ENCODE peak calls at places on chromosomes 12 and 14, in eight cellular contexts. One of them, this sample, is unnamed.

GRCh38 chr12:116427200-116427932 is 131.8 kb upstream of the MAP1LC3B2 start:
- DNase-seq in NCI-H82: no peak
- DNase-seq in head of caudate nucleus: no peak
- DNase-seq in Caki2: peak
- DNase-seq in AG10803: peak
- DNase-seq in NCI-H2081: no peak
- DNase-seq in stimulated activated CD4-positive, alpha-beta T cell treated with anti-CD3 and anti-CD28 coated beads, TNF-alpha, amount 100 ng/mL, for 48 hours: no peak
- DNase-seq in anterior cingulate cortex: no peak
- DNase-seq in this sample: no peak

GRCh38 chr14:90675399-90675798 is 140.8 kb downstream of the TTC7B start:
- DNase-seq in NCI-H82: no peak
- DNase-seq in head of caudate nucleus: no peak
- DNase-seq in Caki2: no peak
- DNase-seq in AG10803: peak
- DNase-seq in NCI-H2081: no peak
- DNase-seq in stimulated activated CD4-positive, alpha-beta T cell treated with anti-CD3 and anti-CD28 coated beads, TNF-alpha, amount 100 ng/mL, for 48 hours: no peak
- DNase-seq in anterior cingulate cortex: no peak
- DNase-seq in this sample: no peak

GRCh38 chr12:78759387-78759786 is 105.2 kb upstream of the SYT1 start:
- DNase-seq in NCI-H82: no peak
- DNase-seq in head of caudate nucleus: no peak
- DNase-seq in Caki2: peak
- DNase-seq in AG10803: peak
- DNase-seq in NCI-H2081: peak
- DNase-seq in stimulated activated CD4-positive, alpha-beta T cell treated with anti-CD3 and anti-CD28 coated beads, TNF-alpha, amount 100 ng/mL, for 48 hours: no peak
- DNase-seq in anterior cingulate cortex: no peak
- DNase-seq in this sample: no peak

GRCh38 chr14:72978856-72979255 is 48.0 kb downstream of the ZFYVE1 start:
- DNase-seq in NCI-H82: no peak
- DNase-seq in head of caudate nucleus: no peak
- DNase-seq in Caki2: no peak
- DNase-seq in AG10803: no peak
- DNase-seq in NCI-H2081: no peak
- DNase-seq in stimulated activated CD4-positive, alpha-beta T cell treated with anti-CD3 and anti-CD28 coated beads, TNF-alpha, amount 100 ng/mL, for 48 hours: no peak
- DNase-seq in anterior cingulate cortex: no peak
- DNase-seq in this sample: no peak

GRCh38 chr12:62873826-62874448 is 61.0 kb downstream of the PPM1H start:
- DNase-seq in NCI-H82: no peak
- DNase-seq in head of caudate nucleus: no peak
- DNase-seq in Caki2: no peak
- DNase-seq in AG10803: no peak
- DNase-seq in NCI-H2081: no peak
- DNase-seq in stimulated activated CD4-positive, alpha-beta T cell treated with anti-CD3 and anti-CD28 coated beads, TNF-alpha, amount 100 ng/mL, for 48 hours: no peak
- DNase-seq in anterior cingulate cortex: no peak
- DNase-seq in this sample: no peak

GRCh38 chr14:26820101-26820500 is 222.3 kb upstream of the NOVA1 start:
- DNase-seq in NCI-H82: peak
- DNase-seq in head of caudate nucleus: no peak
- DNase-seq in Caki2: no peak
- DNase-seq in AG10803: no peak
- DNase-seq in NCI-H2081: peak
- DNase-seq in stimulated activated CD4-positive, alpha-beta T cell treated with anti-CD3 and anti-CD28 coated beads, TNF-alpha, amount 100 ng/mL, for 48 hours: no peak
- DNase-seq in anterior cingulate cortex: no peak
- DNase-seq in this sample: no peak

GRCh38 chr12:96810057-96810456 is 97.0 kb upstream of the NEDD1 start:
- DNase-seq in NCI-H82: no peak
- DNase-seq in head of caudate nucleus: no peak
- DNase-seq in Caki2: no peak
- DNase-seq in AG10803: no peak
- DNase-seq in NCI-H2081: no peak
- DNase-seq in stimulated activated CD4-positive, alpha-beta T cell treated with anti-CD3 and anti-CD28 coated beads, TNF-alpha, amount 100 ng/mL, for 48 hours: no peak
- DNase-seq in anterior cingulate cortex: no peak
- DNase-seq in this sample: no peak

GRCh38 chr12:132720606-132721005 is 10.0 kb downstream of the PGAM5 start:
- DNase-seq in NCI-H82: no peak
- DNase-seq in head of caudate nucleus: no peak
- DNase-seq in Caki2: no peak
- DNase-seq in AG10803: no peak
- DNase-seq in NCI-H2081: no peak
- DNase-seq in stimulated activated CD4-positive, alpha-beta T cell treated with anti-CD3 and anti-CD28 coated beads, TNF-alpha, amount 100 ng/mL, for 48 hours: no peak
- DNase-seq in anterior cingulate cortex: no peak
- DNase-seq in this sample: no peak

GRCh38 chr12:117069126-117069788 is 30.0 kb downstream of the TESC start:
- DNase-seq in NCI-H82: no peak
- DNase-seq in head of caudate nucleus: no peak
- DNase-seq in Caki2: no peak
- DNase-seq in AG10803: no peak
- DNase-seq in NCI-H2081: no peak
- DNase-seq in stimulated activated CD4-positive, alpha-beta T cell treated with anti-CD3 and anti-CD28 coated beads, TNF-alpha, amount 100 ng/mL, for 48 hours: no peak
- DNase-seq in anterior cingulate cortex: no peak
- DNase-seq in this sample: no peak

GRCh38 chr14:65502676-65503124 is 90.2 kb downstream of the FUT8 start:
- DNase-seq in NCI-H82: no peak
- DNase-seq in head of caudate nucleus: no peak
- DNase-seq in Caki2: no peak
- DNase-seq in AG10803: peak
- DNase-seq in NCI-H2081: no peak
- DNase-seq in stimulated activated CD4-positive, alpha-beta T cell treated with anti-CD3 and anti-CD28 coated beads, TNF-alpha, amount 100 ng/mL, for 48 hours: no peak
- DNase-seq in anterior cingulate cortex: no peak
- DNase-seq in this sample: no peak

GRCh38 chr12:54394281-54394719 is 9.8 kb upstream of the ZNF385A start:
- DNase-seq in NCI-H82: peak
- DNase-seq in head of caudate nucleus: peak
- DNase-seq in Caki2: peak
- DNase-seq in AG10803: peak
- DNase-seq in NCI-H2081: peak
- DNase-seq in stimulated activated CD4-positive, alpha-beta T cell treated with anti-CD3 and anti-CD28 coated beads, TNF-alpha, amount 100 ng/mL, for 48 hours: no peak
- DNase-seq in anterior cingulate cortex: no peak
- DNase-seq in this sample: peak

GRCh38 chr14:60002819-60003492 is 83.0 kb downstream of the LRRC9 start:
- DNase-seq in NCI-H82: peak
- DNase-seq in head of caudate nucleus: no peak
- DNase-seq in Caki2: no peak
- DNase-seq in AG10803: no peak
- DNase-seq in NCI-H2081: no peak
- DNase-seq in stimulated activated CD4-positive, alpha-beta T cell treated with anti-CD3 and anti-CD28 coated beads, TNF-alpha, amount 100 ng/mL, for 48 hours: no peak
- DNase-seq in anterior cingulate cortex: no peak
- DNase-seq in this sample: no peak

GRCh38 chr12:2298556-2299195 is 245.9 kb downstream of the CACNA1C start:
- DNase-seq in NCI-H82: no peak
- DNase-seq in head of caudate nucleus: no peak
- DNase-seq in Caki2: peak
- DNase-seq in AG10803: no peak
- DNase-seq in NCI-H2081: no peak
- DNase-seq in stimulated activated CD4-positive, alpha-beta T cell treated with anti-CD3 and anti-CD28 coated beads, TNF-alpha, amount 100 ng/mL, for 48 hours: no peak
- DNase-seq in anterior cingulate cortex: no peak
- DNase-seq in this sample: no peak

GRCh38 chr12:129161511-129161910 is 308.2 kb downstream of the GLT1D1 start:
- DNase-seq in NCI-H82: no peak
- DNase-seq in head of caudate nucleus: no peak
- DNase-seq in Caki2: no peak
- DNase-seq in AG10803: no peak
- DNase-seq in NCI-H2081: no peak
- DNase-seq in stimulated activated CD4-positive, alpha-beta T cell treated with anti-CD3 and anti-CD28 coated beads, TNF-alpha, amount 100 ng/mL, for 48 hours: no peak
- DNase-seq in anterior cingulate cortex: no peak
- DNase-seq in this sample: no peak

GRCh38 chr14:67409461-67409860 is 2.5 kb downstream of the PLEK2 start:
- DNase-seq in NCI-H82: no peak
- DNase-seq in head of caudate nucleus: no peak
- DNase-seq in Caki2: no peak
- DNase-seq in AG10803: no peak
- DNase-seq in NCI-H2081: no peak
- DNase-seq in stimulated activated CD4-positive, alpha-beta T cell treated with anti-CD3 and anti-CD28 coated beads, TNF-alpha, amount 100 ng/mL, for 48 hours: no peak
- DNase-seq in anterior cingulate cortex: no peak
- DNase-seq in this sample: no peak

GRCh38 chr12:104682790-104683279 is 226.1 kb downstream of the CHST11 start:
- DNase-seq in NCI-H82: no peak
- DNase-seq in head of caudate nucleus: no peak
- DNase-seq in Caki2: no peak
- DNase-seq in AG10803: no peak
- DNase-seq in NCI-H2081: no peak
- DNase-seq in stimulated activated CD4-positive, alpha-beta T cell treated with anti-CD3 and anti-CD28 coated beads, TNF-alpha, amount 100 ng/mL, for 48 hours: peak
- DNase-seq in anterior cingulate cortex: no peak
- DNase-seq in this sample: no peak

GRCh38 chr14:20429801-20430669 is 5.9 kb downstream of the KLHL33 start:
- DNase-seq in NCI-H82: no peak
- DNase-seq in head of caudate nucleus: peak
- DNase-seq in Caki2: no peak
- DNase-seq in AG10803: no peak
- DNase-seq in NCI-H2081: no peak
- DNase-seq in stimulated activated CD4-positive, alpha-beta T cell treated with anti-CD3 and anti-CD28 coated beads, TNF-alpha, amount 100 ng/mL, for 48 hours: no peak
- DNase-seq in anterior cingulate cortex: peak
- DNase-seq in this sample: peak

GRCh38 chr14:102532204-102532658 is 22.7 kb upstream of the ANKRD9 start:
- DNase-seq in NCI-H82: peak
- DNase-seq in head of caudate nucleus: no peak
- DNase-seq in Caki2: no peak
- DNase-seq in AG10803: no peak
- DNase-seq in NCI-H2081: no peak
- DNase-seq in stimulated activated CD4-positive, alpha-beta T cell treated with anti-CD3 and anti-CD28 coated beads, TNF-alpha, amount 100 ng/mL, for 48 hours: no peak
- DNase-seq in anterior cingulate cortex: no peak
- DNase-seq in this sample: no peak

GRCh38 chr14:22226381-22226780 is 362.6 kb downstream of the DAD1 start:
- DNase-seq in NCI-H82: no peak
- DNase-seq in head of caudate nucleus: no peak
- DNase-seq in Caki2: no peak
- DNase-seq in AG10803: no peak
- DNase-seq in NCI-H2081: no peak
- DNase-seq in stimulated activated CD4-positive, alpha-beta T cell treated with anti-CD3 and anti-CD28 coated beads, TNF-alpha, amount 100 ng/mL, for 48 hours: no peak
- DNase-seq in anterior cingulate cortex: no peak
- DNase-seq in this sample: no peak

GRCh38 chr12:123089125-123089524 is 61.8 kb downstream of the PITPNM2 start:
- DNase-seq in NCI-H82: no peak
- DNase-seq in head of caudate nucleus: no peak
- DNase-seq in Caki2: no peak
- DNase-seq in AG10803: no peak
- DNase-seq in NCI-H2081: no peak
- DNase-seq in stimulated activated CD4-positive, alpha-beta T cell treated with anti-CD3 and anti-CD28 coated beads, TNF-alpha, amount 100 ng/mL, for 48 hours: no peak
- DNase-seq in anterior cingulate cortex: no peak
- DNase-seq in this sample: no peak

GRCh38 chr12:24595652-24596235 is 353.2 kb downstream of the BCAT1 start:
- DNase-seq in NCI-H82: peak
- DNase-seq in head of caudate nucleus: no peak
- DNase-seq in Caki2: no peak
- DNase-seq in AG10803: no peak
- DNase-seq in NCI-H2081: peak
- DNase-seq in stimulated activated CD4-positive, alpha-beta T cell treated with anti-CD3 and anti-CD28 coated beads, TNF-alpha, amount 100 ng/mL, for 48 hours: no peak
- DNase-seq in anterior cingulate cortex: no peak
- DNase-seq in this sample: no peak

GRCh38 chr12:96500686-96501085 is 11.3 kb downstream of the CFAP54 start:
- DNase-seq in NCI-H82: no peak
- DNase-seq in head of caudate nucleus: no peak
- DNase-seq in Caki2: no peak
- DNase-seq in AG10803: peak
- DNase-seq in NCI-H2081: no peak
- DNase-seq in stimulated activated CD4-positive, alpha-beta T cell treated with anti-CD3 and anti-CD28 coated beads, TNF-alpha, amount 100 ng/mL, for 48 hours: no peak
- DNase-seq in anterior cingulate cortex: no peak
- DNase-seq in this sample: no peak

GRCh38 chr12:124369055-124369900 is 74.4 kb downstream of the RFLNA start:
- DNase-seq in NCI-H82: no peak
- DNase-seq in head of caudate nucleus: peak
- DNase-seq in Caki2: peak
- DNase-seq in AG10803: peak
- DNase-seq in NCI-H2081: no peak
- DNase-seq in stimulated activated CD4-positive, alpha-beta T cell treated with anti-CD3 and anti-CD28 coated beads, TNF-alpha, amount 100 ng/mL, for 48 hours: no peak
- DNase-seq in anterior cingulate cortex: peak
- DNase-seq in this sample: peak

GRCh38 chr12:51820721-51821422 is 27.6 kb downstream of the FIGNL2 start:
- DNase-seq in NCI-H82: peak
- DNase-seq in head of caudate nucleus: peak
- DNase-seq in Caki2: no peak
- DNase-seq in AG10803: peak
- DNase-seq in NCI-H2081: peak
- DNase-seq in stimulated activated CD4-positive, alpha-beta T cell treated with anti-CD3 and anti-CD28 coated beads, TNF-alpha, amount 100 ng/mL, for 48 hours: peak
- DNase-seq in anterior cingulate cortex: peak
- DNase-seq in this sample: peak

GRCh38 chr14:47207636-47208035 is 467.8 kb downstream of the MDGA2 start:
- DNase-seq in NCI-H82: no peak
- DNase-seq in head of caudate nucleus: peak
- DNase-seq in Caki2: no peak
- DNase-seq in AG10803: no peak
- DNase-seq in NCI-H2081: no peak
- DNase-seq in stimulated activated CD4-positive, alpha-beta T cell treated with anti-CD3 and anti-CD28 coated beads, TNF-alpha, amount 100 ng/mL, for 48 hours: no peak
- DNase-seq in anterior cingulate cortex: no peak
- DNase-seq in this sample: no peak

GRCh38 chr12:124915249-124916236 is 1.1 kb upstream of the UBC start:
- DNase-seq in NCI-H82: no peak
- DNase-seq in head of caudate nucleus: peak
- DNase-seq in Caki2: peak
- DNase-seq in AG10803: peak
- DNase-seq in NCI-H2081: no peak
- DNase-seq in stimulated activated CD4-positive, alpha-beta T cell treated with anti-CD3 and anti-CD28 coated beads, TNF-alpha, amount 100 ng/mL, for 48 hours: no peak
- DNase-seq in anterior cingulate cortex: no peak
- DNase-seq in this sample: no peak

GRCh38 chr14:61219256-61219655 is 61.9 kb downstream of the TMEM30B start:
- DNase-seq in NCI-H82: no peak
- DNase-seq in head of caudate nucleus: no peak
- DNase-seq in Caki2: no peak
- DNase-seq in AG10803: no peak
- DNase-seq in NCI-H2081: no peak
- DNase-seq in stimulated activated CD4-positive, alpha-beta T cell treated with anti-CD3 and anti-CD28 coated beads, TNF-alpha, amount 100 ng/mL, for 48 hours: no peak
- DNase-seq in anterior cingulate cortex: no peak
- DNase-seq in this sample: no peak

GRCh38 chr14:64726585-64726890 is 22.3 kb downstream of the PLEKHG3 start:
- DNase-seq in NCI-H82: peak
- DNase-seq in head of caudate nucleus: no peak
- DNase-seq in Caki2: peak
- DNase-seq in AG10803: no peak
- DNase-seq in NCI-H2081: peak
- DNase-seq in stimulated activated CD4-positive, alpha-beta T cell treated with anti-CD3 and anti-CD28 coated beads, TNF-alpha, amount 100 ng/mL, for 48 hours: no peak
- DNase-seq in anterior cingulate cortex: no peak
- DNase-seq in this sample: no peak

GRCh38 chr12:76375470-76375869 is 27.3 kb upstream of the BBS10 start:
- DNase-seq in NCI-H82: no peak
- DNase-seq in head of caudate nucleus: peak
- DNase-seq in Caki2: peak
- DNase-seq in AG10803: no peak
- DNase-seq in NCI-H2081: no peak
- DNase-seq in stimulated activated CD4-positive, alpha-beta T cell treated with anti-CD3 and anti-CD28 coated beads, TNF-alpha, amount 100 ng/mL, for 48 hours: no peak
- DNase-seq in anterior cingulate cortex: no peak
- DNase-seq in this sample: no peak

GRCh38 chr14:98477935-98478334 is 794.1 kb downstream of the BCL11B start:
- DNase-seq in NCI-H82: no peak
- DNase-seq in head of caudate nucleus: no peak
- DNase-seq in Caki2: no peak
- DNase-seq in AG10803: peak
- DNase-seq in NCI-H2081: no peak
- DNase-seq in stimulated activated CD4-positive, alpha-beta T cell treated with anti-CD3 and anti-CD28 coated beads, TNF-alpha, amount 100 ng/mL, for 48 hours: no peak
- DNase-seq in anterior cingulate cortex: no peak
- DNase-seq in this sample: no peak

GRCh38 chr14:64899958-64900357 is 14.3 kb upstream of the CHURC1 start:
- DNase-seq in NCI-H82: no peak
- DNase-seq in head of caudate nucleus: no peak
- DNase-seq in Caki2: no peak
- DNase-seq in AG10803: no peak
- DNase-seq in NCI-H2081: no peak
- DNase-seq in stimulated activated CD4-positive, alpha-beta T cell treated with anti-CD3 and anti-CD28 coated beads, TNF-alpha, amount 100 ng/mL, for 48 hours: no peak
- DNase-seq in anterior cingulate cortex: no peak
- DNase-seq in this sample: no peak

GRCh38 chr14:34628681-34629135 is 1.2 kb downstream of the SNX6 start:
- DNase-seq in NCI-H82: no peak
- DNase-seq in head of caudate nucleus: no peak
- DNase-seq in Caki2: no peak
- DNase-seq in AG10803: peak
- DNase-seq in NCI-H2081: no peak
- DNase-seq in stimulated activated CD4-positive, alpha-beta T cell treated with anti-CD3 and anti-CD28 coated beads, TNF-alpha, amount 100 ng/mL, for 48 hours: no peak
- DNase-seq in anterior cingulate cortex: no peak
- DNase-seq in this sample: no peak

GRCh38 chr12:24864796-24865125 is 84.1 kb downstream of the BCAT1 start:
- DNase-seq in NCI-H82: no peak
- DNase-seq in head of caudate nucleus: no peak
- DNase-seq in Caki2: peak
- DNase-seq in AG10803: no peak
- DNase-seq in NCI-H2081: no peak
- DNase-seq in stimulated activated CD4-positive, alpha-beta T cell treated with anti-CD3 and anti-CD28 coated beads, TNF-alpha, amount 100 ng/mL, for 48 hours: no peak
- DNase-seq in anterior cingulate cortex: no peak
- DNase-seq in this sample: no peak

GRCh38 chr12:117900561-117900960 is 68.2 kb downstream of the KSR2 start:
- DNase-seq in NCI-H82: no peak
- DNase-seq in head of caudate nucleus: no peak
- DNase-seq in Caki2: no peak
- DNase-seq in AG10803: peak
- DNase-seq in NCI-H2081: no peak
- DNase-seq in stimulated activated CD4-positive, alpha-beta T cell treated with anti-CD3 and anti-CD28 coated beads, TNF-alpha, amount 100 ng/mL, for 48 hours: no peak
- DNase-seq in anterior cingulate cortex: no peak
- DNase-seq in this sample: no peak

This sample was measured in substantia nigra.